ENCODE peak calls at places on chromosomes 11 and 22, in eight cellular contexts. L is mammary epithelial cell, V is testis, F is upper lobe of right lung, Q is A549, O is thoracic aorta, E is heart left ventricle, A is Peyer's patch. M is an unnamed sample.

GRCh38 chr11:107293677-107294344 is 163.8 kb downstream of the CWF19L2 start:
- DNase-seq in F (no peak), E (no peak), Q (no peak), O (no peak), A (no peak), L (no peak), V (no peak), M (no peak)

GRCh38 chr11:70590356-70590991 is 192.1 kb downstream of the CTTN start:
- DNase-seq in A (no peak), E (no peak), Q (no peak), V (no peak), F (no peak), L (no peak), O (no peak), M (no peak)

GRCh38 chr11:15493066-15493465 is 378.3 kb downstream of the INSC start:
- DNase-seq in O (no peak), A (no peak), Q (no peak), V (no peak), F (no peak), L (peak; percentile 25), E (no peak), M (no peak)

GRCh38 chr11:72307439-72307838 is 63.5 kb upstream of the PHOX2A start:
- DNase-seq in Q (no peak), O (no peak), L (no peak), E (no peak), F (no peak), V (no peak), A (no peak), M (no peak)

GRCh38 chr11:8355418-8355742 is 91.7 kb upstream of the LMO1 start:
- DNase-seq in F (peak; percentile 33), Q (no peak), E (no peak), V (no peak), A (peak; percentile 43), L (no peak), O (no peak), M (no peak)

GRCh38 chr11:111922803-111923202 is 4.1 kb downstream of the C11orf52 start:
- DNase-seq in L (peak; percentile 46), O (peak; percentile 81), A (no peak), Q (no peak), F (no peak), V (peak; percentile 80), E (peak; percentile 80), M (no peak)

GRCh38 chr22:44399906-44400762 is 87.4 kb upstream of the SHISAL1 start:
- DNase-seq in E (no peak), A (peak; percentile 29), Q (no peak), L (no peak), V (peak; percentile 7), O (no peak), F (peak; percentile 45), M (no peak)

GRCh38 chr22:20032407-20032991 is 11.6 kb downstream of the TANGO2 start:
- DNase-seq in L (no peak), F (no peak), A (no peak), O (no peak), Q (no peak), E (no peak), V (no peak), M (no peak)

GRCh38 chr11:108847288-108847687 is 182.4 kb downstream of the DDX10 start:
- DNase-seq in F (no peak), L (no peak), O (no peak), A (no peak), V (no peak), E (no peak), Q (no peak), M (no peak)

GRCh38 chr11:65554057-65554818 is 3.9 kb downstream of the LTBP3 start:
- DNase-seq in V (no peak), E (no peak), Q (no peak), O (no peak), F (no peak), L (no peak), A (no peak), M (no peak)
- H3K4me1 ChIP-seq in V (peaks cover 24% of the 10 kb centered on the region), E (peaks cover 47% of the 10 kb centered on the region), Q (peaks cover 61% of the 10 kb centered on the region), O (peaks cover 27% of the 10 kb centered on the region), F (peaks cover 31% of the 10 kb centered on the region), L (peaks cover 40% of the 10 kb centered on the region), A (peaks cover 19% of the 10 kb centered on the region), M (peaks cover 63% of the 10 kb centered on the region)

DNA sequence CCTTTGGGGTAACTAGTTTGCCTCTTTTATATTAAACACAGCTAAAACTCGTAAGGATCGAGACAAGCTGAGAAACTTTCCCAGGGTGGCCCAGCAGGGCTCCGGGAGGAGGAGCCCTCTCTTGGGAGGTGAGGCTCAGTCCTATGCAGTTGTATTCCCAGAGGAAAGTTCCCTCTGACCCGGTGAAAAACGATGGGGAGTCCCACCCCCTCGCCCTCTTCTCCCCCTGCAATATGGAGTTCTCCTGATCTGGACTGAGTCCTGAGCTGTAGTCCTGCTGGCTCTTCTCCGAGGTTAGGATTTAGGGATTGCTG is 1.3 kb downstream of the NTM start:
- DNase-seq in O (no peak), Q (no peak), E (no peak), A (no peak), F (no peak), L (no peak), V (no peak), M (no peak)
- H3K27ac ChIP-seq in O (no peak overlapping the region), Q (no peak overlapping the region), E (no peak overlapping the region), A (no peak overlapping the region), F (no peak overlapping the region), L (no peak overlapping the region), V (no peak overlapping the region), M (no peak overlapping the region)

GRCh38 chr11:10076458-10077141 is 217.4 kb downstream of the SBF2 start:
- DNase-seq in O (peak; percentile 9), E (peak; percentile 42), L (peak; percentile 6), Q (peak; percentile 10), A (no peak), F (no peak), V (peak; percentile 62), M (peak; percentile 46)

GRCh38 chr11:10075141-10075540 is 218.9 kb downstream of the SBF2 start:
- DNase-seq in V (no peak), E (no peak), F (no peak), A (no peak), O (no peak), L (no peak), Q (no peak), M (no peak)

GRCh38 chr11:10080134-10080533 is 213.9 kb downstream of the SBF2 start:
- DNase-seq in A (no peak), E (no peak), F (no peak), Q (no peak), L (no peak), V (no peak), O (no peak), M (no peak)
- H3K9me3 ChIP-seq in A (no peaks in the 10 kb centered on the region), E (peaks cover 41% of the 10 kb centered on the region), F (peaks cover 18% of the 10 kb centered on the region), Q (peaks cover 44% of the 10 kb centered on the region), L (peaks cover 3% of the 10 kb centered on the region), V (no peaks in the 10 kb centered on the region), O (peaks cover 28% of the 10 kb centered on the region), M (peaks cover 4% of the 10 kb centered on the region)

DNA sequence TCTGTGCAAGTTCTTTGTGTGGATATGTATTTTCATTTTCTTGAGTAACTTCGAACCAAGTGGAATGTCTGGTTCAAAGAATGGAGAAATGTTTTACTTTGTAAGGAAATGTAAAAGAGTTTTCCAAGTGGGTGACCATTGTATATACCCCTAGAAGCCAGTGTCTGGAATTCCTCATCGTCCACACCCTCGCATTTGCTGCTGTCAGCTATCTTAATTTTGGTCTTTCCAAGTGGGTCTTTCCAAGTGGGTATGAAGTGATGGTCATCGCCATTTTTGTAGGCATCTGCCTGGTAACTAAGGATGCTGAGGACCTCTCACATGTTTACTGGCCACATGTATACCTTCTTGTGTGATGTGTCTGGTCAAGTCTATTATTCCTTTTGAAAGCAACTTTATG is 547.5 kb downstream of the TBC1D22A start:
- DNase-seq in O (no peak), V (no peak), E (no peak), F (no peak), Q (no peak), L (no peak), A (no peak), M (no peak)
- H3K4me1 ChIP-seq in O (no peaks in the 10 kb centered on the region), V (peaks cover 4% of the 10 kb centered on the region), E (no peaks in the 10 kb centered on the region), F (no peaks in the 10 kb centered on the region), Q (peaks cover 4% of the 10 kb centered on the region), L (no peaks in the 10 kb centered on the region), A (no peaks in the 10 kb centered on the region), M (no peaks in the 10 kb centered on the region)

GRCh38 chr11:18743900-18744514 is 18.0 kb upstream of the IGSF22 start:
- DNase-seq in A (no peak), F (no peak), L (no peak), O (no peak), E (no peak), Q (no peak), V (no peak), M (no peak)

GRCh38 chr11:18741783-18742182 is 15.8 kb upstream of the IGSF22 start:
- DNase-seq in E (no peak), V (no peak), A (no peak), Q (no peak), O (no peak), F (no peak), L (no peak), M (no peak)

GRCh38 chr11:18739684-18740083 is 13.7 kb upstream of the IGSF22 start:
- DNase-seq in A (no peak), Q (no peak), L (no peak), E (no peak), V (no peak), F (no peak), O (no peak), M (no peak)

GRCh38 chr11:18745251-18745650 is 19.3 kb upstream of the IGSF22 start:
- DNase-seq in L (no peak), A (no peak), Q (no peak), O (no peak), E (no peak), V (no peak), F (no peak), M (no peak)

DNA sequence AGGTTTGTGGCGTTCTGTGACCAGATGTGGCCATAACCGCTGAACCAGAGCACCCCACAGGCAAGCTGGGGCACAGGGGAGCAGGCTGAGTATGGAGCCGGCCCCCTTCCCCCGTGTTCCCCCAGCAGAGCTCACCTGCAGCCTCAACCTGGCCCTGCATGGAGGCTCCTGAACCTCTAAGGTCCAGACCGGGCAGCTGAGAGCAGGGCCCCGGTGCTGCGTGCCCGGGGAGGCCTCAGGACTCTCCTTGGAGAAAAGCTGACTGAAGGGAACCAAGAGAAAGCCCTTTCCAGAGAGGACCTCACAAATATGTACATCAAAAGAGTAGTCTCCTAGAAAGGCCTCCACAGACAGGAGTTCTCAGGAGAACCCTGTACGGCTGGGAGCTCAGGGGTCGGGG is 17.4 kb upstream of the IGSF22 start:
- DNase-seq in O (no peak), F (no peak), V (no peak), E (no peak), Q (no peak), A (no peak), L (no peak), M (no peak)
- H3K27ac ChIP-seq in O (no peak overlapping the region), F (no peak overlapping the region), V (no peak overlapping the region), E (no peak overlapping the region), Q (no peak overlapping the region), A (no peak overlapping the region), L (no peak overlapping the region), M (no peak overlapping the region)

DNA sequence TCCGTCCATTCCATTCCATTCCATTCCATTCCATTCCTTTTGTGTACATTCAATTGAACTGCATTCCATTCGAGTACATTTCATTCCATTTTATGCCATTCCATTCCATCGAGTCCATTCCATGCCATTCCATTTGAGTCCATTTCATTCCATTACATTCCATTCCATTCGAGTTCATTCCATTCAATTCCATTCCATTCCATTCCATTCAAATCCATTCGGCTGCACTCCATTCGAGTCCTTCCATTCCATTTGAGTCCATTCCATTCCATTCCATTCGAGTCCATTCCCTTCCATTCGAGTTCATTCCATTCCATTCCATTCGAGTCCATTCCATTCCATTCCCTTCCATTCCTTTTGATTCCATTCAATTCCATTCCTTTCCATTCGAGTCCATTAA is 4800.6 kb upstream of the OR11H1 start:
- DNase-seq in L (no peak), F (no peak), Q (no peak), V (no peak), A (no peak), E (no peak), O (no peak), M (no peak)
- H3K9me3 ChIP-seq in L (peaks cover 75% of the 10 kb centered on the region), F (peaks cover 8% of the 10 kb centered on the region), Q (peaks cover 10% of the 10 kb centered on the region), V (peaks cover 7% of the 10 kb centered on the region), A (no peaks in the 10 kb centered on the region), E (peaks cover 74% of the 10 kb centered on the region), O (peaks cover 8% of the 10 kb centered on the region), M (peaks cover 32% of the 10 kb centered on the region)